ENCODE peak calls at places on chromosomes 5 and 9, in five cellular contexts. N is CD8-positive, alpha-beta T cell; C is neuronal stem cell; P is pancreas; V is astrocyte. F is an unnamed sample.
A peak's percentile ranks its signal among the peaks of the same experiment; 100 is the strongest.

GRCh38 chr9:35790385-35791291 is 753 bp upstream of the NPR2 start:
- DNase-seq in N (peak; percentile 71), C (peak; percentile 71), P (no peak), V (peak; percentile 63), F (peak; percentile 88)

GRCh38 chr5:178548751-178549150 is 41.4 kb downstream of the COL23A1 start:
- DNase-seq in N (no peak), C (no peak), P (no peak), V (no peak), F (no peak)

GRCh38 chr5:102483736-102484135 is 15.1 kb downstream of the SLCO6A1 start:
- DNase-seq in N (no peak), C (no peak), P (no peak), V (no peak), F (no peak)

GRCh38 chr5:3212869-3213268 is 382.8 kb upstream of the IRX1 start:
- DNase-seq in N (no peak), C (no peak), P (no peak), V (no peak), F (no peak)

GRCh38 chr5:106086352-106086751 is 1584.4 kb downstream of the EFNA5 start:
- DNase-seq in N (no peak), C (no peak), P (no peak), V (no peak), F (no peak)

GRCh38 chr5:6176294-6176693 is 202.1 kb downstream of the MED10 start:
- DNase-seq in N (no peak), C (no peak), P (no peak), V (no peak), F (no peak)

GRCh38 chr5:112294126-112294525 is 125.0 kb downstream of the EPB41L4A start:
- DNase-seq in N (no peak), C (no peak), P (no peak), V (no peak), F (no peak)

GRCh38 chr9:70589571-70590263 is 175.3 kb upstream of the KLF9 start:
- DNase-seq in N (no peak), C (no peak), P (no peak), V (peak; percentile 97), F (peak; percentile 89)

GRCh38 chr5:173924899-173925298 is 36.8 kb downstream of the CPEB4 start:
- DNase-seq in N (no peak), C (no peak), P (no peak), V (no peak), F (no peak)

GRCh38 chr5:173814053-173814452 is 74.1 kb upstream of the CPEB4 start:
- DNase-seq in N (no peak), C (no peak), P (no peak), V (no peak), F (no peak)

GRCh38 chr9:133667759-133668450 is 31.7 kb downstream of the DBH start:
- DNase-seq in N (no peak), C (no peak), P (peak; percentile 44), V (no peak), F (no peak)

GRCh38 chr9:127873223-127873691 is 4.2 kb downstream of the AK1 start:
- DNase-seq in N (no peak), C (no peak), P (peak; percentile 75), V (no peak), F (no peak)

GRCh38 chr9:87865626-87866025 is 17.1 kb upstream of the SPATA31E1 start:
- DNase-seq in N (no peak), C (no peak), P (no peak), V (no peak), F (no peak)

GRCh38 chr5:146947181-146947941 is 68.8 kb upstream of the PPP2R2B start:
- DNase-seq in N (no peak), C (peak; percentile 20), P (no peak), V (no peak), F (peak; percentile 45)

GRCh38 chr5:124592891-124593290 is 153.5 kb downstream of the ZNF608 start:
- DNase-seq in N (no peak), C (no peak), P (no peak), V (no peak), F (no peak)

GRCh38 chr9:116238751-116239340 is 85.3 kb downstream of the PAPPA start:
- DNase-seq in N (no peak), C (no peak), P (no peak), V (peak; percentile 32), F (no peak)

GRCh38 chr9:130522233-130522808 is 57.1 kb upstream of the FUBP3 start:
- DNase-seq in N (no peak), C (no peak), P (no peak), V (no peak), F (no peak)

GRCh38 chr5:26847041-26847736 is 191.2 kb downstream of the CDH9 start:
- DNase-seq in N (no peak), C (no peak), P (no peak), V (no peak), F (no peak)

GRCh38 chr5:176956756-176957155 is 49.8 kb downstream of the UIMC1 start:
- DNase-seq in N (no peak), C (no peak), P (no peak), V (peak; percentile 57), F (no peak)

DNA sequence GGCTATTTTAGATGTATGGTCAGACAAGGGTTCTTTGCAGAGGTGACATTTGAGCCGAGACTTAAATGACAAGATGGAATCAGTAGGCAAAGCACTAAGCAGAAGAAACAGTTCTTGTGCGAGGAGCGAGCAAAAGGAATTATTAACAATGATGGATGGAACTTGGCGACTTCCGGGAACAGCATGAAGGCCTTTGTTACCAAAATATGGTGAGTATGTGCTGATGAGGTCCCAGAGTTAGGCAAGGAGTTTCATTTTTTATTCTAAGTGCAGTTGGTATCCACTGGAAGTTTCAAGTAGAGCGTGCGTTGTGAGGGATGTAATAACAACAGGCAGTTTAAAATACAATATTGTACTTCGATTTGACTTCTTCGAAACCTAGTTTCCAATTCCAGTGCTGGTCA is 1.6 kb upstream of the LNPEP start:
- DNase-seq in N (no peak), C (no peak), P (no peak), V (peak; percentile 53), F (peak; percentile 15)
- H3K4me1 ChIP-seq in N (peaks cover 56% of the 10 kb centered on the region), C (peaks cover 7% of the 10 kb centered on the region), P (peaks cover 25% of the 10 kb centered on the region), V (peaks cover 15% of the 10 kb centered on the region), F (peaks cover 60% of the 10 kb centered on the region)

GRCh38 chr9:96413312-96414221 is 4.6 kb downstream of the ZNF367 start:
- DNase-seq in N (no peak), C (no peak), P (no peak), V (no peak), F (no peak)

GRCh38 chr9:96411129-96411820 is 6.9 kb downstream of the ZNF367 start:
- DNase-seq in N (no peak), C (no peak), P (no peak), V (no peak), F (no peak)

GRCh38 chr9:96412174-96412913 is 5.8 kb downstream of the ZNF367 start:
- DNase-seq in N (no peak), C (no peak), P (no peak), V (no peak), F (no peak)

DNA sequence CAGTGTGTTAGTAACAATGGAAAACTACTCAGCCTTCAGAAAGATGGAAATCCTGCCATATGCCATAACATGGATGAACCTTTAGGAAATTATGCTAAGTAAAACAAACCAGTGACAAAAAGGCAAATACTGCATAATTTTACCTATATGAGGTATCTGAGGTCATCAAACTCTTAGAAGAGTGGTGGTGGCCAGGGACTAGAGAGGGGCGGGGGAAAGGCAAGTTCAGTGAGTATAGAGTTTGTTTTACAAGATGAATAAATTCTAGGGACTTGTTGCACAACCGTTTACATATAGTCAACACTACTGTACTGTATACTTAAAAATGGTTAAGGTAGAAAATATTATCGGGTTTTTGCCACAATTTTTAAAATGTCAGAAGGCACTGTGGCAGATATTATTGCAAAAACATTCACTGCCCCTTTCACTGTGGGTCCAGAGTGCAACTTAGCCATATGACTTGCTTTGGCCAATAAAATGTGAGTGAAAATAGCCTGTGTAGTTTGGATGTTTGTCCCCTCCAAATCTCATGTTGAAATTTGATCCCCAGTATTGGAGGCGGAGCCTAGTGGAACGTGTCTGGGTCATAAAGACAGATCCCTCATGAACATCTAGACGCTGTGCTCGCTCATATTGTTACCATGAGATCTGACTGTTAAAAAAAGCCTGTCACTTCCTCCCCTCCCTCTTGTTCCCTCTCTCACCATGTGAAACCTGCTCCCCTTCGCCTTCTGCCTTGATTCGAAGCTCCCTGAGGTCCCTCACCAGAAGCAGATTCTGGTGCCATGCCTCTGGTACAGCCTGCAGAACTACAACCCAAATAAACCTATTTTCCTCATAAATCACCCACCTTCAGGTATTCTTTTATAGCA is 9.5 kb downstream of the ZNF367 start:
- DNase-seq in N (no peak), C (no peak), P (no peak), V (no peak), F (no peak)
- H3K27ac ChIP-seq in N (no peak overlapping the region), C (no peak overlapping the region), P (no peak overlapping the region), V (no peak overlapping the region), F (no peak overlapping the region)

DNA sequence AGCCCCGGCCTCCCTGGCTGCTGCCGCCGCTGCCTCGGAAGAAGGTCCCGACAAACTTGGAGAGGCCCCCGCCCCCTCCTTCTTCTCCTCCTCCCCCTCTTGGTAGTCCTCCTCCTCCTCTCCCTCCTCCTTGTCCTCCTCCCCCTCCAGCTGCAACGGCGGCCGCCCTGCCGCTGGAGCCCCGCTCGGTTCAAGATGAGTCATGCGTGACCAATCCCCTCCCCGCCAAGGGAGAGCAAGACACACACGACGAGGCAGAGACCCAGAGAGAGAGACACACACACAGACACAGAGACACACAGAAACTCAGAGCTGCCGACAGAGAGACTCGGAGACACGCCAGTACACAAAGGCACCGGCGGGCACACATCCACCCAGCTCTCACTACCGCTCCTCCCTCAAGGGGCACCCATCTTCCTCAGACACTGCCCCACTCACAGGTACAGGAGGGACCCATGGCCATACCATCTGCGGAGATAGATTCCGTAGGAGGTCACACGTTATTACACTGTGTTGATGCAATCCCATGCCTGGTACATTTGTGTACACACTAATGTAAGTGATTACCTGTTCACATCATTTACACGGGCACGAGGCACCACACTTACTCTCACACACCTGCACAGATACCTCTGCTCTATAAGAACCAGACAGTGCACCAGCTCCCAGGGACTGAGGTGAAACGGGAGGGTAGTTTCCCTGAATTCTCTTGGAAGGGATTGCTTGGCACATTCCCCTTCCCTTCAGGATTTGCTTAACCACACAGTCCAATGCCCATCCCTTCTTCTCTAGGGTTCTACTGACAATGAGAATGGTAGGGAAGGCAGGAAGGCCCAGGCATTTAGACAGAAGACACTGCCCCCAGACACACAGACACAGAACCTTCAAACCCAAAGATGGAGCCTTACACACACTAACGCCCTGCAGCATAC is at the start of gene LHX6:
- DNase-seq in N (no peak), C (no peak), P (no peak), V (peak; percentile 22), F (peak; percentile 43)
- H3K27me3 ChIP-seq in N (peaks cover 8% of the 10 kb centered on the region), C (peaks cover 97% of the 10 kb centered on the region), P (no peaks in the 10 kb centered on the region), V (peaks cover 72% of the 10 kb centered on the region), F (peaks cover 99% of the 10 kb centered on the region)

GRCh38 chr5:140602165-140602564 is 30.8 kb downstream of the CD14 start:
- DNase-seq in N (no peak), C (no peak), P (no peak), V (no peak), F (no peak)

GRCh38 chr5:140607031-140607430 is 25.9 kb downstream of the CD14 start:
- DNase-seq in N (no peak), C (no peak), P (no peak), V (no peak), F (no peak)

GRCh38 chr5:140603739-140604138 is 29.2 kb downstream of the CD14 start:
- DNase-seq in N (no peak), C (no peak), P (no peak), V (no peak), F (no peak)

GRCh38 chr5:140608730-140609520 is 24.1 kb downstream of the CD14 start:
- DNase-seq in N (no peak), C (no peak), P (no peak), V (no peak), F (peak; percentile 45)

DNA sequence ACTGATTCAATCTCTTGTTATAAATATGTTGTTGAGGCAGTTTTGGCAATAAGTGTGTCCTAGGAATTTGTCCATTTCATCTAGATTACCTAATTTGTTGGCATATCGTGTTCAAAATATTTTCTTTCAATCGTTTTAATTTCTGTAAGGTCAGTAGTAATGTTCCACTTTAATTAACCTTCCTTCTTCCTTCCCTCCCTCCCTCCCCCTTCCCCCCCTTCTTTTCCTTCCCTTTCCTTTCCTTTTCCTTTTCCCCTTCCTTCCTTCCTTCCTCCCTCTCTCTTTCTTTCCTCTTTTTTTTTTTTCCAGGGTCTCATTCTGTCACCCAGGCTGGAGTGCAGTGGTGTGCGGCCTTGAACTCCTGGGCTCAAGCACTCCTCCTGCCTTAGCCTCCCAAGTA is 27.1 kb downstream of the CD14 start:
- DNase-seq in N (no peak), C (no peak), P (no peak), V (no peak), F (no peak)
- H3K4me1 ChIP-seq in N (no peaks in the 10 kb centered on the region), C (no peaks in the 10 kb centered on the region), P (no peaks in the 10 kb centered on the region), V (no peaks in the 10 kb centered on the region), F (no peaks in the 10 kb centered on the region)

F was measured in cardiac muscle cell.